ENCODE peak calls at places on chromosomes 1 and 21, in five cellular contexts. M, S, T, N and F are unnamed samples.

GRCh38 chr1:150912623-150913022 is 13.5 kb upstream of the SETDB1 start:
- DNase-seq in M (no peak), S (no peak), T (no peak), N (no peak), F (no peak)

GRCh38 chr21:16305686-16306085 is 575.9 kb downstream of the USP25 start:
- DNase-seq in M (no peak), S (no peak), T (no peak), N (no peak), F (peak)

GRCh38 chr1:23566304-23566703 is 7.0 kb upstream of the ID3 start:
- DNase-seq in M (no peak), S (no peak), T (no peak), N (no peak), F (no peak)

GRCh38 chr1:246297314-246298273 is 209.5 kb downstream of the SMYD3 start:
- DNase-seq in M (no peak), S (no peak), T (no peak), N (no peak), F (no peak)

GRCh38 chr1:183461350-183461749 is 10.9 kb upstream of the SMG7 start:
- DNase-seq in M (no peak), S (no peak), T (no peak), N (no peak), F (no peak)

GRCh38 chr1:236830560-236830959 is 35.5 kb downstream of the MTR start:
- DNase-seq in M (no peak), S (no peak), T (no peak), N (no peak), F (no peak)

GRCh38 chr1:27318596-27318995 is 3.4 kb upstream of the TMEM222 start:
- DNase-seq in M (no peak), S (peak), T (no peak), N (no peak), F (no peak)

GRCh38 chr1:1006305-1007159 is 6.6 kb upstream of the HES4 start:
- DNase-seq in M (peak), S (no peak), T (peak), N (no peak), F (peak)

GRCh38 chr21:25039461-25040380 is 567.6 kb downstream of the MRPL39 start:
- DNase-seq in M (no peak), S (no peak), T (no peak), N (no peak), F (no peak)

GRCh38 chr1:226350504-226350865 is 41.5 kb upstream of the LIN9 start:
- DNase-seq in M (no peak), S (no peak), T (no peak), N (no peak), F (no peak)

DNA sequence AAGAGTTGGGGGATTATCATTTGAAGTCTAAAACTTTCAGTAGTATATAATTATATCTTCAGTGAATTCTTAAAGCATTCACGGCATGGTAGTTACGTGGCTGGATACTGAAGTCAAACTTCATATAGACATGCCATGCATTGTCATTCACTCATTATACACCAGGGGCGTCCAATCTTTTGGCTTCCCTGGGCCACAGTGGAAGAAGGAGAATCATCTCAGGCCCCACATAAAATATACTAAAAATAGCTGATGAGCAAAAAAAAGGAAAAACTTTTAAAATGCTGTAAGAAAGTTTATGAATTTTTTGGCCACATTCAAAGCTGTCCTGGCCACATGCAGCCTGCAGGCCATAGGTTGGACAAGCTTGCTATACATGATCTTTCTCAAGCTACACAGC is 43.8 kb downstream of the DENND1B start:
- DNase-seq in M (no peak), S (no peak), T (no peak), N (no peak), F (no peak)
- TF ChIP-seq CTCF in M (no peak), S (no peak), T (no peak), N (no peak), F (no peak)

GRCh38 chr1:156773607-156774006 is 6.3 kb downstream of the PRCC start:
- DNase-seq in M (no peak), S (no peak), T (no peak), N (no peak), F (no peak)
- TF ChIP-seq CTCF in M (no peak), S (no peak), T (peak), N (peak), F (no peak)

DNA sequence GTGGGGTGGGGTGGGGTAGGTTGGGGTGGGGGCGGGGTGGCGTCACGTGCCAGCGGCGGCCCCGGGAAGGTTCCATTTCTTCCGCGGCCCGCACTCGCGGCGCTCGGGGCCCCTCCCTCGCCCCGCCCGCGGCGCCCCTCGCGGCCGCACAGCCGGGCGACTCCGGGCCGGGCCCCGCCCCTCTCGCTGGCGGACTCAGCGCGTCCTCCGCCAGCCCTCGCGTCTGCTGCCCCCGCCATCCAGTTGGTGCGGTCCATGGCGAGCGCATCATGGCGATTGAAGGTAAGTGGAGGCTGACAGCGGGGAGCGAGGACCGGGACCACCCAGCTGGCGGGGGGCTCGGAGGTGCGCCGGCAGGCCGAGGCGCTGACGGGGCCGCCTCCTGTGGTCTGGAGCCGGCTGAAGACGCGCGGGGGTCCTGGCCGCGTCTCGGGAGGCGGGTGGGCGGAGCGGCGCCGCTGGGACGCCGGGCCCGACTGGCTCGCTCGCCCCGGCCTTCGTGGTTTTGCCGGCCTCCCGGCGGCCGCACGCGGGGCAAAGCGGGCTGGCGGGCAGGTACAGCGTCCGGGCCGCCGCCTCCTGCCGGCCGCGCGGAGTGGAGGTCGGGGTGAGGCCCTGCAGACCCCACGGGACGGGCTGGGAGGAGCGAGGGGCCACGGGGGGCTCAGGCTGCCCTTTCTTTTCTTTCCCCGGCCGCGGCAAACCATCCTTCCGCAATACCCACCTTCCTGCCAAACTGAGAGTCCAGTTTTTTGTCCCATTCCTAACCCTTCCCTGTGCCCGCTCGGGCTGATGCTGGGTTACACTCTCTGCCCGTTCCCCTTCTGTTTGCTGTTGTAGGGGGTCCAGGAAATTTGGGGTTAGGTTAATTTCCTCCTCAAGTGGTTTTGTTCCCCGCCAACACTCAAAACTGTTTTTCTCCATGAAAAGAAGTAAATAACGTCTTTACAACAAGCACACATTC is at the start of gene SYT14:
- DNase-seq in M (no peak), S (peak), T (peak), N (no peak), F (peak)
- TF ChIP-seq CTCF in M (no peak), S (peak), T (peak), N (peak), F (no peak)

GRCh38 chr1:87913361-87913760 is 584.7 kb downstream of the LMO4 start:
- DNase-seq in M (no peak), S (no peak), T (no peak), N (no peak), F (no peak)
- TF ChIP-seq CTCF in M (no peak), S (no peak), T (no peak), N (no peak), F (no peak)

GRCh38 chr1:109112056-109112651 is 1.8 kb upstream of the ELAPOR1 start:
- DNase-seq in M (no peak), S (no peak), T (no peak), N (no peak), F (no peak)

GRCh38 chr1:109112652-109113285 is 1.1 kb upstream of the ELAPOR1 start:
- DNase-seq in M (peak), S (peak), T (peak), N (peak), F (peak)

GRCh38 chr1:109116286-109116685 is 2.4 kb downstream of the ELAPOR1 start:
- DNase-seq in M (no peak), S (no peak), T (no peak), N (no peak), F (no peak)

GRCh38 chr1:109115685-109116084 is 1.8 kb downstream of the ELAPOR1 start:
- DNase-seq in M (no peak), S (no peak), T (no peak), N (no peak), F (no peak)

DNA sequence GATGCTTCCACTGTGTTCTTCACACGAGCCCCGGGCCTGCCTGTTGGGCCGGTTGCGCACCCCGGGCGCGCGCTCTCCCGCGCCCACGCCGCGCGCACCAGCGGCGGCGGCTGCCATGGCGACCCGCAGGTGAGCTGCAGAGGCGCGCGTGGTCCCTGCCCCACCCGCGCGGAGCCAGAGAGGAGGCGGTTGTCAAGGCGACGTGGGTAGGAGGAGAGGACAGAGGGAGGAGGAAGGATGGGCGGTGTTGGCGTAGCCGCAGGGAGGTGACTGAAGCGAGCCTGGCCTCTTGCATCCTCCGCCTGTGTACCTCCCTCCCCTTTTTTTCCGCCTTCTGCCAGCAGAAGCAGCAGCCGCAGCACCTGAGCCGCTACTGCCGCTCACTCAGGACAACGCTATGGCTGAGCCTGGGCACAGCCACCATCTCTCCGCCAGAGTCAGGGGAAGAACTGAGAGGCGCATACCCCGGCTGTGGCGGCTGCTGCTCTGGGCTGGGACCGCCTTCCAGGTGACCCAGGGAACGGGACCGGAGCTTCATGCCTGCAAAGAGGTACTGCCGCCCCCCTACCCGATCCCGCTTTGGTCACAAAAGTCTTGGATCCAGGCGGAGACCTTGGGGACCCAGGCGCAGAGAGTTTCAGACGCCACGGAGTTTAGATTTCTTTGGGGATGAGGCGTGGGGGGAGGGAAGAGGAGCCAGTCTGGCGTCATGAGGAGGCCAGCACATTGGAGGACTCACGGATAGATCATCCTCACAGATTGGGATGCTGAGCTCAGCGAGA is at the start of gene ELAPOR1:
- DNase-seq in M (peak), S (no peak), T (no peak), N (no peak), F (peak)
- TF ChIP-seq CTCF in M (no peak), S (no peak), T (no peak), N (no peak), F (no peak)

DNA sequence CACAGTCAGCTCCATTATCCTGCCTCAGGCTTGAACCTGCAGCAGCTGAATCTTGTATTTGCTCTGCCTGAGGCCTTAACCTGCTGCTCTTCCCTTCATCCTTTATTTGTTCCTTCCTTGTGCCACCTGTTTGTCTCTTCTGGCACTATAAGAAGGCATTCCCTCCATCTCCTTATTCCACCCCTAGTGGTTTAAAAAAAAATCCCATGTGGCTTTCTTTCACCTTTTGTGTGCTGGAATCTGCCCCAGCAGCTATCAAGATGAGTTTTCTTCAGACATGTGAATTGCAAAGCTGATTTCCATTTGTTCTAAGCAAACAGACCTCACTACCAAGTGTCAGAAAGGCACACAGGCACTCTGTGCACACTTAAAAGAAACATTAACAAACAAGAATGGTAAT is 294.6 kb downstream of the TTLL7 start:
- DNase-seq in M (no peak), S (no peak), T (no peak), N (no peak), F (no peak)
- TF ChIP-seq CTCF in M (no peak), S (no peak), T (peak), N (no peak), F (no peak)